ENCODE peak calls at places on chromosome 18, in seven cellular contexts. One of them, this sample, is unnamed.

GRCh38 chr18:57004366-57005121 is 142.3 kb upstream of the BOD1L2 start:
- DNase-seq in H9: no peak
- DNase-seq in fibroblast of the aortic adventitia: peak
- DNase-seq in heart right ventricle: no peak
- DNase-seq in SHP77: no peak
- DNase-seq in A172: peak
- DNase-seq in A549: no peak
- DNase-seq in this sample: no peak

GRCh38 chr18:1246827-1247226 is 342.2 kb downstream of the ADCYAP1 start:
- DNase-seq in H9: no peak
- DNase-seq in fibroblast of the aortic adventitia: no peak
- DNase-seq in heart right ventricle: no peak
- DNase-seq in SHP77: peak
- DNase-seq in A172: no peak
- DNase-seq in A549: no peak
- DNase-seq in this sample: no peak

GRCh38 chr18:77140030-77140429 is 7.4 kb upstream of the MBP start:
- DNase-seq in H9: no peak
- DNase-seq in fibroblast of the aortic adventitia: no peak
- DNase-seq in heart right ventricle: no peak
- DNase-seq in SHP77: no peak
- DNase-seq in A172: no peak
- DNase-seq in A549: no peak
- DNase-seq in this sample: no peak

GRCh38 chr18:79368681-79369080 is 27.0 kb upstream of the NFATC1 start:
- DNase-seq in H9: no peak
- DNase-seq in fibroblast of the aortic adventitia: no peak
- DNase-seq in heart right ventricle: no peak
- DNase-seq in SHP77: no peak
- DNase-seq in A172: no peak
- DNase-seq in A549: no peak
- DNase-seq in this sample: no peak

GRCh38 chr18:45221363-45221762 is 393.9 kb upstream of the SLC14A2 start:
- DNase-seq in H9: no peak
- DNase-seq in fibroblast of the aortic adventitia: peak
- DNase-seq in heart right ventricle: no peak
- DNase-seq in SHP77: no peak
- DNase-seq in A172: no peak
- DNase-seq in A549: no peak
- DNase-seq in this sample: no peak

GRCh38 chr18:51195602-51196115 is 1.8 kb downstream of the MEX3C start:
- DNase-seq in H9: peak
- DNase-seq in fibroblast of the aortic adventitia: peak
- DNase-seq in heart right ventricle: no peak
- DNase-seq in SHP77: peak
- DNase-seq in A172: peak
- DNase-seq in A549: peak
- DNase-seq in this sample: no peak

GRCh38 chr18:8381801-8382459 is 227.3 kb upstream of the RAB12 start:
- DNase-seq in H9: no peak
- DNase-seq in fibroblast of the aortic adventitia: peak
- DNase-seq in heart right ventricle: no peak
- DNase-seq in SHP77: no peak
- DNase-seq in A172: no peak
- DNase-seq in A549: no peak
- DNase-seq in this sample: no peak

GRCh38 chr18:56795381-56795780 is 144.2 kb downstream of the WDR7 start:
- DNase-seq in H9: no peak
- DNase-seq in fibroblast of the aortic adventitia: no peak
- DNase-seq in heart right ventricle: no peak
- DNase-seq in SHP77: no peak
- DNase-seq in A172: no peak
- DNase-seq in A549: no peak
- DNase-seq in this sample: no peak

GRCh38 chr18:23588836-23589560 is 2.7 kb upstream of the NPC1 start:
- DNase-seq in H9: peak
- DNase-seq in fibroblast of the aortic adventitia: peak
- DNase-seq in heart right ventricle: no peak
- DNase-seq in SHP77: no peak
- DNase-seq in A172: peak
- DNase-seq in A549: no peak
- DNase-seq in this sample: no peak

GRCh38 chr18:74528913-74529312 is 5.4 kb upstream of the CNDP1 start:
- DNase-seq in H9: no peak
- DNase-seq in fibroblast of the aortic adventitia: no peak
- DNase-seq in heart right ventricle: no peak
- DNase-seq in SHP77: no peak
- DNase-seq in A172: no peak
- DNase-seq in A549: no peak
- DNase-seq in this sample: no peak

GRCh38 chr18:75545189-75545588 is 117.7 kb upstream of the SMIM21 start:
- DNase-seq in H9: no peak
- DNase-seq in fibroblast of the aortic adventitia: peak
- DNase-seq in heart right ventricle: no peak
- DNase-seq in SHP77: no peak
- DNase-seq in A172: no peak
- DNase-seq in A549: no peak
- DNase-seq in this sample: no peak

GRCh38 chr18:54149078-54149697 is 75.3 kb downstream of the MBD2 start:
- DNase-seq in H9: no peak
- DNase-seq in fibroblast of the aortic adventitia: peak
- DNase-seq in heart right ventricle: no peak
- DNase-seq in SHP77: no peak
- DNase-seq in A172: peak
- DNase-seq in A549: peak
- DNase-seq in this sample: peak

GRCh38 chr18:57436193-57436964 is 1.2 kb downstream of the ONECUT2 start:
- DNase-seq in H9: no peak
- DNase-seq in fibroblast of the aortic adventitia: no peak
- DNase-seq in heart right ventricle: no peak
- DNase-seq in SHP77: no peak
- DNase-seq in A172: no peak
- DNase-seq in A549: no peak
- DNase-seq in this sample: no peak

GRCh38 chr18:80010551-80010906 is 22.2 kb upstream of the TXNL4A start:
- DNase-seq in H9: no peak
- DNase-seq in fibroblast of the aortic adventitia: no peak
- DNase-seq in heart right ventricle: no peak
- DNase-seq in SHP77: no peak
- DNase-seq in A172: no peak
- DNase-seq in A549: no peak
- DNase-seq in this sample: no peak

GRCh38 chr18:3579701-3580100 is 129.7 kb downstream of the TGIF1 start:
- DNase-seq in H9: no peak
- DNase-seq in fibroblast of the aortic adventitia: peak
- DNase-seq in heart right ventricle: no peak
- DNase-seq in SHP77: no peak
- DNase-seq in A172: peak
- DNase-seq in A549: no peak
- DNase-seq in this sample: no peak

GRCh38 chr18:56407631-56408030 is 230.8 kb downstream of the TXNL1 start:
- DNase-seq in H9: no peak
- DNase-seq in fibroblast of the aortic adventitia: no peak
- DNase-seq in heart right ventricle: no peak
- DNase-seq in SHP77: no peak
- DNase-seq in A172: no peak
- DNase-seq in A549: no peak
- DNase-seq in this sample: no peak

GRCh38 chr18:76264073-76264472 is 231.0 kb downstream of the ZNF516 start:
- DNase-seq in H9: no peak
- DNase-seq in fibroblast of the aortic adventitia: no peak
- DNase-seq in heart right ventricle: no peak
- DNase-seq in SHP77: no peak
- DNase-seq in A172: no peak
- DNase-seq in A549: no peak
- DNase-seq in this sample: no peak

GRCh38 chr18:46007165-46007564 is 40.0 kb upstream of the EPG5 start:
- DNase-seq in H9: no peak
- DNase-seq in fibroblast of the aortic adventitia: no peak
- DNase-seq in heart right ventricle: no peak
- DNase-seq in SHP77: no peak
- DNase-seq in A172: no peak
- DNase-seq in A549: no peak
- DNase-seq in this sample: no peak

GRCh38 chr18:9065864-9066263 is 36.6 kb upstream of the NDUFV2 start:
- DNase-seq in H9: no peak
- DNase-seq in fibroblast of the aortic adventitia: no peak
- DNase-seq in heart right ventricle: no peak
- DNase-seq in SHP77: no peak
- DNase-seq in A172: no peak
- DNase-seq in A549: no peak
- DNase-seq in this sample: no peak

GRCh38 chr18:48607049-48607984 is 68.5 kb downstream of the CTIF start:
- DNase-seq in H9: no peak
- DNase-seq in fibroblast of the aortic adventitia: peak
- DNase-seq in heart right ventricle: no peak
- DNase-seq in SHP77: no peak
- DNase-seq in A172: peak
- DNase-seq in A549: no peak
- DNase-seq in this sample: peak

GRCh38 chr18:23998811-23999210 is 15.7 kb upstream of the TTC39C start:
- DNase-seq in H9: no peak
- DNase-seq in fibroblast of the aortic adventitia: peak
- DNase-seq in heart right ventricle: no peak
- DNase-seq in SHP77: peak
- DNase-seq in A172: peak
- DNase-seq in A549: no peak
- DNase-seq in this sample: no peak

GRCh38 chr18:44079602-44080001 is 601.1 kb upstream of the SETBP1 start:
- DNase-seq in H9: no peak
- DNase-seq in fibroblast of the aortic adventitia: peak
- DNase-seq in heart right ventricle: no peak
- DNase-seq in SHP77: no peak
- DNase-seq in A172: peak
- DNase-seq in A549: no peak
- DNase-seq in this sample: no peak

GRCh38 chr18:10739152-10739551 is 213.3 kb downstream of the NAPG start:
- DNase-seq in H9: no peak
- DNase-seq in fibroblast of the aortic adventitia: peak
- DNase-seq in heart right ventricle: no peak
- DNase-seq in SHP77: no peak
- DNase-seq in A172: no peak
- DNase-seq in A549: no peak
- DNase-seq in this sample: no peak

GRCh38 chr18:61572871-61573270 is 239.6 kb downstream of the CDH20 start:
- DNase-seq in H9: no peak
- DNase-seq in fibroblast of the aortic adventitia: peak
- DNase-seq in heart right ventricle: no peak
- DNase-seq in SHP77: no peak
- DNase-seq in A172: no peak
- DNase-seq in A549: no peak
- DNase-seq in this sample: no peak